ENCODE peak calls at places on chromosomes 7 and 10, in seven cellular contexts. One of them, this sample, is unnamed.

GRCh38 chr7:73827568-73828106 is 3.2 kb upstream of the CLDN4 start:
- DNase-seq in GM12878: no peak
- DNase-seq in H1: no peak
- DNase-seq in GM12892: no peak
- DNase-seq in HepG2: no peak
- DNase-seq in SK-N-SH: peak; percentile 88
- DNase-seq in K562: peak; percentile 67
- DNase-seq in this sample: no peak

GRCh38 chr10:122054046-122055025 is 65.4 kb downstream of the TACC2 start:
- DNase-seq in H1: no peak
- DNase-seq in K562: peak; percentile 58
- DNase-seq in SK-N-SH: no peak
- DNase-seq in GM12878: no peak
- DNase-seq in HepG2: peak; percentile 84
- DNase-seq in GM12892: no peak
- DNase-seq in this sample: no peak

GRCh38 chr7:101206665-101207042 is 5.8 kb upstream of the MOGAT3 start:
- DNase-seq in HepG2: no peak
- DNase-seq in SK-N-SH: no peak
- DNase-seq in K562: no peak
- DNase-seq in GM12878: no peak
- DNase-seq in GM12892: no peak
- DNase-seq in H1: no peak
- DNase-seq in this sample: no peak

GRCh38 chr10:17428096-17428615 is 26.2 kb downstream of the ST8SIA6 start:
- DNase-seq in H1: no peak
- DNase-seq in SK-N-SH: no peak
- DNase-seq in K562: no peak
- DNase-seq in GM12892: no peak
- DNase-seq in HepG2: no peak
- DNase-seq in GM12878: no peak
- DNase-seq in this sample: no peak

GRCh38 chr10:74825371-74826141 is 844 bp upstream of the KAT6B start:
- DNase-seq in HepG2: no peak
- DNase-seq in H1: no peak
- DNase-seq in K562: no peak
- DNase-seq in SK-N-SH: peak; percentile 88
- DNase-seq in GM12878: no peak
- DNase-seq in GM12892: no peak
- DNase-seq in this sample: no peak

GRCh38 chr7:32103361-32103760 is 33.2 kb upstream of the PDE1C start:
- DNase-seq in GM12878: no peak
- DNase-seq in HepG2: no peak
- DNase-seq in K562: no peak
- DNase-seq in H1: no peak
- DNase-seq in GM12892: no peak
- DNase-seq in SK-N-SH: no peak
- DNase-seq in this sample: no peak

GRCh38 chr10:28171468-28172235 is 131.2 kb downstream of the MPP7 start:
- DNase-seq in HepG2: no peak
- DNase-seq in GM12878: no peak
- DNase-seq in K562: no peak
- DNase-seq in GM12892: no peak
- DNase-seq in H1: no peak
- DNase-seq in SK-N-SH: no peak
- DNase-seq in this sample: no peak

GRCh38 chr10:72564596-72564995 is 61.3 kb downstream of the MICU1 start:
- DNase-seq in HepG2: no peak
- DNase-seq in SK-N-SH: no peak
- DNase-seq in H1: no peak
- DNase-seq in GM12878: no peak
- DNase-seq in GM12892: no peak
- DNase-seq in K562: no peak
- DNase-seq in this sample: no peak

GRCh38 chr10:59991661-59992060 is 85.3 kb upstream of the CCDC6 start:
- DNase-seq in K562: no peak
- DNase-seq in HepG2: no peak
- DNase-seq in GM12892: no peak
- DNase-seq in H1: no peak
- DNase-seq in SK-N-SH: no peak
- DNase-seq in GM12878: no peak
- DNase-seq in this sample: no peak

GRCh38 chr10:118259288-118259906 is 82.7 kb downstream of the FAM204A start:
- DNase-seq in H1: no peak
- DNase-seq in HepG2: peak; percentile 19
- DNase-seq in GM12892: no peak
- DNase-seq in K562: peak; percentile 56
- DNase-seq in SK-N-SH: peak; percentile 47
- DNase-seq in GM12878: no peak
- DNase-seq in this sample: no peak

GRCh38 chr7:83872501-83872900 is 223.6 kb upstream of the SEMA3E start:
- DNase-seq in HepG2: no peak
- DNase-seq in GM12878: no peak
- DNase-seq in K562: no peak
- DNase-seq in SK-N-SH: no peak
- DNase-seq in H1: no peak
- DNase-seq in GM12892: no peak
- DNase-seq in this sample: no peak

GRCh38 chr10:117462424-117462792 is 80.1 kb upstream of the EMX2 start:
- DNase-seq in GM12878: no peak
- DNase-seq in HepG2: no peak
- DNase-seq in H1: no peak
- DNase-seq in SK-N-SH: no peak
- DNase-seq in GM12892: no peak
- DNase-seq in K562: peak; percentile 14
- DNase-seq in this sample: no peak

GRCh38 chr7:29426587-29426986 is 137.0 kb upstream of the PRR15 start:
- DNase-seq in SK-N-SH: no peak
- DNase-seq in GM12892: no peak
- DNase-seq in GM12878: no peak
- DNase-seq in HepG2: no peak
- DNase-seq in K562: no peak
- DNase-seq in H1: no peak
- DNase-seq in this sample: no peak

GRCh38 chr7:143384148-143384547 is 3.0 kb downstream of the ZYX start:
- DNase-seq in GM12878: no peak
- DNase-seq in GM12892: no peak
- DNase-seq in HepG2: no peak
- DNase-seq in K562: no peak
- DNase-seq in H1: no peak
- DNase-seq in SK-N-SH: no peak
- DNase-seq in this sample: no peak

GRCh38 chr10:124639646-124640045 is 104.5 kb downstream of the FAM53B start:
- DNase-seq in GM12878: no peak
- DNase-seq in H1: no peak
- DNase-seq in GM12892: no peak
- DNase-seq in K562: no peak
- DNase-seq in SK-N-SH: no peak
- DNase-seq in HepG2: no peak
- DNase-seq in this sample: no peak

GRCh38 chr10:88525371-88526079 is 57.6 kb downstream of the RNLS start:
- DNase-seq in HepG2: no peak
- DNase-seq in H1: no peak
- DNase-seq in GM12892: no peak
- DNase-seq in K562: no peak
- DNase-seq in SK-N-SH: no peak
- DNase-seq in GM12878: no peak
- DNase-seq in this sample: no peak

GRCh38 chr7:27697861-27698430 is 35.3 kb upstream of the HIBADH start:
- DNase-seq in GM12878: peak; percentile 53
- DNase-seq in H1: no peak
- DNase-seq in GM12892: peak; percentile 7
- DNase-seq in SK-N-SH: no peak
- DNase-seq in K562: no peak
- DNase-seq in HepG2: peak; percentile 39
- DNase-seq in this sample: peak; percentile 5

GRCh38 chr7:135666836-135667235 is 4.5 kb downstream of the STMP1 start:
- DNase-seq in H1: no peak
- DNase-seq in GM12878: no peak
- DNase-seq in SK-N-SH: no peak
- DNase-seq in GM12892: no peak
- DNase-seq in K562: no peak
- DNase-seq in HepG2: no peak
- DNase-seq in this sample: no peak

GRCh38 chr7:135672560-135673359 is 10.4 kb downstream of the STMP1 start:
- DNase-seq in K562: peak; percentile 66
- DNase-seq in H1: no peak
- DNase-seq in HepG2: peak; percentile 48
- DNase-seq in SK-N-SH: peak; percentile 70
- DNase-seq in GM12892: no peak
- DNase-seq in GM12878: no peak
- DNase-seq in this sample: no peak

GRCh38 chr7:135669774-135670173 is 7.5 kb downstream of the STMP1 start:
- DNase-seq in HepG2: no peak
- DNase-seq in K562: no peak
- DNase-seq in GM12892: no peak
- DNase-seq in H1: no peak
- DNase-seq in SK-N-SH: no peak
- DNase-seq in GM12878: no peak
- DNase-seq in this sample: no peak

GRCh38 chr7:135673360-135673706 is 11.0 kb downstream of the STMP1 start:
- DNase-seq in GM12878: no peak
- DNase-seq in GM12892: no peak
- DNase-seq in SK-N-SH: no peak
- DNase-seq in H1: no peak
- DNase-seq in K562: no peak
- DNase-seq in HepG2: no peak
- DNase-seq in this sample: no peak

GRCh38 chr7:135670179-135670578 is 7.9 kb downstream of the STMP1 start:
- DNase-seq in GM12892: no peak
- DNase-seq in SK-N-SH: no peak
- DNase-seq in GM12878: no peak
- DNase-seq in H1: no peak
- DNase-seq in K562: no peak
- DNase-seq in HepG2: no peak
- DNase-seq in this sample: no peak
- TF ChIP-seq TAF1 in GM12892: no peak
- TF ChIP-seq TAF1 in SK-N-SH: no peak
- TF ChIP-seq TAF1 in GM12878: no peak
- TF ChIP-seq TAF1 in H1: no peak
- TF ChIP-seq TAF1 in K562: no peak
- TF ChIP-seq TAF1 in HepG2: no peak
- TF ChIP-seq TAF1 in this sample: no peak

GRCh38 chr10:103396789-103397087 is 312 bp downstream of the PDCD11 start:
- DNase-seq in GM12892: no peak
- DNase-seq in SK-N-SH: no peak
- DNase-seq in K562: peak; percentile 11
- DNase-seq in GM12878: no peak
- DNase-seq in HepG2: no peak
- DNase-seq in H1: no peak
- DNase-seq in this sample: no peak

GRCh38 chr10:103397191-103397825 is 882 bp downstream of the PDCD11 start:
- DNase-seq in GM12892: no peak
- DNase-seq in H1: no peak
- DNase-seq in GM12878: no peak
- DNase-seq in K562: no peak
- DNase-seq in SK-N-SH: no peak
- DNase-seq in HepG2: no peak
- DNase-seq in this sample: no peak

GRCh38 chr10:103394180-103394579 is 2.1 kb downstream of the ATP5MK start:
- DNase-seq in GM12892: no peak
- DNase-seq in GM12878: no peak
- DNase-seq in HepG2: no peak
- DNase-seq in H1: no peak
- DNase-seq in K562: peak; percentile 47
- DNase-seq in SK-N-SH: no peak
- DNase-seq in this sample: no peak

GRCh38 chr10:103396067-103396788 is at the start of the genes ATP5MK and PDCD11:
- DNase-seq in GM12892: peak; percentile 91
- DNase-seq in K562: peak; percentile 87
- DNase-seq in HepG2: peak; percentile 98
- DNase-seq in H1: peak; percentile 85
- DNase-seq in SK-N-SH: peak; percentile 94
- DNase-seq in GM12878: peak; percentile 92
- DNase-seq in this sample: peak; percentile 86

DNA sequence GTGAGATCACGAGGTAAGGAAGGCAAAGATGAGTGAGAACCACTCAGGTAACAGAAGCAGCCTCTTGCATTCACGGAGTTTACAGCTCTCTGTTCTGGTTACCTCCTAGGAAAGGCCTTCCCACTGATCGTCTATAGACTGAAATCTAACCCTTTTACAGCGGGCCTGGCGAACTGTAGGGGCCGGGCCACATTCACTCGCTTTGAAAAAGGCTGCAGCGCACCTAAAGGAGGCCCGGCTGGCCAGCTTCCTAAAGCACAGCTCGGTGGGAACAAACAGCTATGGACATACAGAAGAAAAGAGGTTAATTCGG is 565 bp downstream of the ATP5MK start:
- DNase-seq in K562: no peak
- DNase-seq in H1: no peak
- DNase-seq in HepG2: no peak
- DNase-seq in GM12892: no peak
- DNase-seq in SK-N-SH: no peak
- DNase-seq in GM12878: no peak
- DNase-seq in this sample: no peak
- TF ChIP-seq TAF1 in K562: no peak
- TF ChIP-seq TAF1 in H1: no peak
- TF ChIP-seq TAF1 in HepG2: no peak
- TF ChIP-seq TAF1 in GM12892: no peak
- TF ChIP-seq TAF1 in SK-N-SH: no peak
- TF ChIP-seq TAF1 in GM12878: no peak
- TF ChIP-seq TAF1 in this sample: no peak

GRCh38 chr10:62178568-62178967 is 90.1 kb downstream of the RTKN2 start:
- DNase-seq in H1: no peak
- DNase-seq in K562: no peak
- DNase-seq in GM12892: no peak
- DNase-seq in HepG2: no peak
- DNase-seq in SK-N-SH: no peak
- DNase-seq in GM12878: no peak
- DNase-seq in this sample: no peak

GRCh38 chr10:62172465-62172864 is 96.2 kb downstream of the RTKN2 start:
- DNase-seq in SK-N-SH: no peak
- DNase-seq in HepG2: no peak
- DNase-seq in GM12892: no peak
- DNase-seq in H1: no peak
- DNase-seq in GM12878: no peak
- DNase-seq in K562: no peak
- DNase-seq in this sample: no peak

GRCh38 chr10:62175256-62175655 is 93.4 kb downstream of the RTKN2 start:
- DNase-seq in K562: no peak
- DNase-seq in GM12878: no peak
- DNase-seq in HepG2: no peak
- DNase-seq in GM12892: no peak
- DNase-seq in H1: no peak
- DNase-seq in SK-N-SH: no peak
- DNase-seq in this sample: no peak

GRCh38 chr10:62180677-62181076 is 88.0 kb downstream of the RTKN2 start:
- DNase-seq in K562: no peak
- DNase-seq in SK-N-SH: no peak
- DNase-seq in H1: no peak
- DNase-seq in GM12878: no peak
- DNase-seq in HepG2: no peak
- DNase-seq in GM12892: no peak
- DNase-seq in this sample: no peak

GRCh38 chr10:62177111-62177510 is 91.5 kb downstream of the RTKN2 start:
- DNase-seq in HepG2: no peak
- DNase-seq in SK-N-SH: no peak
- DNase-seq in GM12892: no peak
- DNase-seq in GM12878: no peak
- DNase-seq in H1: no peak
- DNase-seq in K562: no peak
- DNase-seq in this sample: no peak
- TF ChIP-seq TAF1 in HepG2: no peak
- TF ChIP-seq TAF1 in SK-N-SH: no peak
- TF ChIP-seq TAF1 in GM12892: no peak
- TF ChIP-seq TAF1 in GM12878: no peak
- TF ChIP-seq TAF1 in H1: no peak
- TF ChIP-seq TAF1 in K562: no peak
- TF ChIP-seq TAF1 in this sample: no peak

GRCh38 chr7:2143981-2144595 is 88.7 kb downstream of the MAD1L1 start:
- DNase-seq in HepG2: no peak
- DNase-seq in K562: no peak
- DNase-seq in SK-N-SH: peak; percentile 66
- DNase-seq in H1: no peak
- DNase-seq in GM12892: no peak
- DNase-seq in GM12878: no peak
- DNase-seq in this sample: no peak
- TF ChIP-seq TAF1 in HepG2: no peak
- TF ChIP-seq TAF1 in K562: no peak
- TF ChIP-seq TAF1 in SK-N-SH: no peak
- TF ChIP-seq TAF1 in H1: no peak
- TF ChIP-seq TAF1 in GM12892: no peak
- TF ChIP-seq TAF1 in GM12878: no peak
- TF ChIP-seq TAF1 in this sample: no peak